ENCODE peak calls at places on chromosome 18, in seven cellular contexts. S is SK-N-SH, J is HepG2, L is GM12878, B is K562, M is HCT116, E is H1. A is an unnamed sample.
A peak's percentile ranks its signal among the peaks of the same experiment; 100 is the strongest.

GRCh38 chr18:44051088-44051487 is 629.6 kb upstream of the SETBP1 start:
- DNase-seq in S (no peak), J (no peak), L (no peak), B (no peak), M (no peak), E (no peak), A (no peak)

GRCh38 chr18:28961669-28962228 is 784.8 kb upstream of the CDH2 start:
- DNase-seq in S (peak; percentile 14), J (peak; percentile 36), L (no peak), B (no peak), M (peak; percentile 39), E (peak; percentile 21), A (no peak)

GRCh38 chr18:29693334-29693733 is 1349.2 kb downstream of the DSC3 start:
- DNase-seq in S (no peak), J (no peak), L (no peak), B (no peak), M (no peak), E (no peak), A (no peak)

GRCh38 chr18:3983351-3983969 is 471.6 kb downstream of the DLGAP1 start:
- DNase-seq in S (no peak), J (no peak), L (no peak), B (peak; percentile 21), M (no peak), E (no peak), A (no peak)

GRCh38 chr18:10190564-10190963 is 263.9 kb upstream of the APCDD1 start:
- DNase-seq in S (no peak), J (no peak), L (no peak), B (no peak), M (no peak), E (no peak), A (no peak)

GRCh38 chr18:573385-573784 is 6.8 kb upstream of the CETN1 start:
- DNase-seq in S (no peak), J (peak; percentile 32), L (no peak), B (no peak), M (no peak), E (no peak), A (no peak)

GRCh38 chr18:6414118-6414722 is 491 bp downstream of the L3MBTL4 start:
- DNase-seq in S (peak; percentile 85), J (peak; percentile 22), L (no peak), B (no peak), M (no peak), E (no peak), A (no peak)

GRCh38 chr18:11741505-11742145 is 52.6 kb downstream of the GNAL start:
- DNase-seq in S (peak; percentile 37), J (peak; percentile 11), L (no peak), B (peak; percentile 60), M (peak; percentile 23), E (no peak), A (peak; percentile 20)

GRCh38 chr18:40612356-40612755 is 1342.7 kb upstream of the PIK3C3 start:
- DNase-seq in S (no peak), J (no peak), L (no peak), B (no peak), M (no peak), E (no peak), A (no peak)

GRCh38 chr18:36335476-36336279 is 38.2 kb downstream of the FHOD3 start:
- DNase-seq in S (peak; percentile 70), J (no peak), L (no peak), B (no peak), M (no peak), E (no peak), A (no peak)
- TF ChIP-seq JUND in S (no peak), J (no peak), L (no peak), B (no peak), M (no peak), E (no peak), A (no peak)

GRCh38 chr18:62999392-62999791 is 284.1 kb downstream of the PHLPP1 start:
- DNase-seq in S (no peak), J (no peak), L (no peak), B (no peak), M (no peak), E (no peak), A (no peak)
- TF ChIP-seq JUND in S (no peak), J (no peak), L (no peak), B (no peak), M (no peak), E (no peak), A (no peak)

DNA sequence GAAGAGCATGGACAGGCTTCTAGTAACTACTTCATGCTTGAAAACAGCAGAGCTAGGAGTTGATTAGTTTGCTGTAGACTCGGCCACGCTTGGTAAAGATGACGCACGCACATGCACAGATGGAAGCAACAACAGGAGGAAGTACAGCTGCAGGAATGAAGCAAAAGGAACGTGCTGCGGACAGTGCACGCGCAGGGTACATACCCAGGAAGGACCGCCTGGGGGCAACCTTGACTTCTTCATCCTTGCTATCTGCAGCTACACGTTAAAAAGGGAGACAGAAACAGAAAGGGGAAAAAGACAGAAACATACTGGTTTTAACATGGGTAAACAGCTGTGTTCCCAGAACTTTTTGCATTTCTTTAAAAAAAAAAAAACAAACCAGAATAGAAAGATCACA is 17.7 kb downstream of the SLC66A2 start:
- DNase-seq in S (no peak), J (peak; percentile 81), L (no peak), B (no peak), M (no peak), E (no peak), A (peak; percentile 19)
- TF ChIP-seq JUND in S (no peak), J (no peak), L (no peak), B (no peak), M (no peak), E (no peak), A (no peak)

GRCh38 chr18:24019641-24020331 is 5.2 kb downstream of the TTC39C start:
- DNase-seq in S (no peak), J (no peak), L (peak; percentile 83), B (no peak), M (no peak), E (no peak), A (no peak)
- TF ChIP-seq JUND in S (no peak), J (no peak), L (peak; percentile 54), B (no peak), M (no peak), E (no peak), A (no peak)

GRCh38 chr18:55244520-55244919 is 285.3 kb upstream of the CCDC68 start:
- DNase-seq in S (no peak), J (no peak), L (no peak), B (no peak), M (no peak), E (no peak), A (no peak)
- TF ChIP-seq JUND in S (no peak), J (no peak), L (no peak), B (no peak), M (no peak), E (no peak), A (no peak)

DNA sequence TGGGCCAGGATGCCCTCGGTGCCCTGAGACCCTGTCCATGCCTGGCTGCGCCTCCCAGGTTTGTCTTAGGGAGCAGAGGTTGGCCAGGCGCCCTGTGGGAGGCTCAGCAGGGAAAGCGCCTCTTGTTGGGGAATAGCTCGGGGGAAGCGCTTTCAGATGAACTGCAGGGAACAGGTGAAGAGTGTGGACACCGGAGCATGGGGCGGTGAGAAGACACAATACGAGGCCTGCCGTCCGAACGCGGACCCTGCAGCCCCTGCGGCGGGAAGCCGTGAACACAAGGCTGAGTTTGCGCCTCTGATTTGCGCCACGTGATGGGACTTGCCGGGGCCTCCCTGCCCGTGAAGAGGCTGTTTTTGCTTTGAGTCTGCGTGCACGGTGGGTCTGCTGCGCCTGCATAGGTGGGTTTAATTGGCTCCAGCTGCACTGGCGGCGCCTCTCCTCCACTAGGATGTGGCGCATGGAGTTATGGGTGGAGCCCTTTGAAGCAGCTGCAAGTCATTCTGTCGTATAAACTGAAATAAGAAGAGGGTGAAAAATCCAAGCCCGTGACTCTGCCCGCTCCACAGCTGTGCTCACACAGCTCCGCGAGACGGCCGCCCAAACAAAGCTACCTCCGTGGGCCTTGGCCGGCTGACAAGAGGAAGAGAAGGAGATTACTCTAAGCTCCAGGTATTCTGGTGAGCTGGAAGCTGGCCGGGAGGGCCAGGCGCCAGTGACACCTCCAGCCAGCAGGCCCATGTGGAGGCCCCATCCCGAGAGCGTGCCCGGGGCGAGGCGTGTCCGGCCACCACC is 103.5 kb upstream of the CTDP1 start:
- DNase-seq in S (no peak), J (no peak), L (no peak), B (no peak), M (no peak), E (no peak), A (peak; percentile 24)
- TF ChIP-seq JUND in S (no peak), J (no peak), L (no peak), B (no peak), M (no peak), E (no peak), A (no peak)

DNA sequence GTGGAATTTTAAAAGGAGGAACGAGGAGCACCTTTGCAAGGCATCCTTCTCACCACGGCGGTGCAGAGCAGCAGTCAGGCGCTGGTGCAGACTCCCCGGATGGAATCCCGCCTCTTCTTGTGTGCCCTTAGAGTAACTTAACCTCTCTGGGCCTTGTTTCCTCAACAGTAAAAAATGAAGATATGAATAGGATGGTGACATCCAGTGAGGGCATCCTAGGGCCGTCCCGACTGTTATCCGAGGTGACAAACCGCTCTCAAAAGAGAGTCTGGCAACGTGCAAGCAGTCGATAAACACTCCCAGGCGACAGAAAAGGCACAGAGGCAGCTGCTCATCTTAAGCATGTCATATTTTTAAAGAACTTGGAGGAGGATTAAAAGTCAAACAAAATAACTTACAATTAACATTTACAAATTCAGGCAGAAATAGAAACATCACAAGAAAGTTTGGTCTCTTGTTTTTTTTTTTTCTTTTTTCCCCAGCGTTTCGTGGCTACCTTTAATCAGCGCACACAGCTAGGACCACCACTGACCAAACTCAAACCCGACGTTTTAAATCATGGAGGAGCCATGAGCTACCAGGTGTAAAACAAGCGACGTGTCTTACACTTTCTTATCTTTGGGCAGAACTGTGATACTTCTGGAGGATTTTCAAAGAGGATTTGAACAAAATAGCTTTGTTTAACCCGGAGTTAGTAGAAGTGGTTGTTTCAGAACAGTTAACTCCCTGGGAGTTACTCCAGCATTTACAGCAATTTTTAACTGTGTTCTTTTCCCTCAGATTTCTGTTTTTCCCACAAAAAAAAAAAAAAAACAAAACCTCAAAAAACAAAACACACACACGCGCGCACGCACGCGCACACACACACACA is 2.1 kb downstream of the MBP start:
- DNase-seq in S (no peak), J (no peak), L (no peak), B (no peak), M (no peak), E (no peak), A (no peak)
- TF ChIP-seq JUND in S (no peak), J (no peak), L (no peak), B (no peak), M (no peak), E (no peak), A (no peak)

GRCh38 chr18:8471373-8471772 is 137.9 kb upstream of the RAB12 start:
- DNase-seq in S (no peak), J (no peak), L (no peak), B (no peak), M (no peak), E (no peak), A (no peak)

GRCh38 chr18:8469793-8470192 is 139.4 kb upstream of the RAB12 start:
- DNase-seq in S (no peak), J (no peak), L (no peak), B (no peak), M (no peak), E (no peak), A (no peak)

GRCh38 chr18:8474661-8475060 is 134.6 kb upstream of the RAB12 start:
- DNase-seq in S (no peak), J (no peak), L (no peak), B (no peak), M (no peak), E (no peak), A (no peak)

GRCh38 chr18:8468911-8469310 is 140.3 kb upstream of the RAB12 start:
- DNase-seq in S (no peak), J (no peak), L (no peak), B (no peak), M (no peak), E (no peak), A (no peak)
- TF ChIP-seq JUND in S (no peak), J (no peak), L (no peak), B (no peak), M (no peak), E (no peak), A (no peak)

GRCh38 chr18:36185157-36185556 is 2.1 kb upstream of the MOCOS start:
- DNase-seq in S (no peak), J (no peak), L (no peak), B (no peak), M (no peak), E (no peak), A (no peak)
- TF ChIP-seq JUND in S (no peak), J (no peak), L (no peak), B (no peak), M (no peak), E (no peak), A (no peak)